ENCODE peak calls at places on chromosome 4, in six cellular contexts. One of them, this sample, is unnamed.

GRCh38 chr4:17111959-17112659 is 213.7 kb upstream of the LDB2 start:
- DNase-seq in stomach: no peak
- DNase-seq in HT-29: peak
- DNase-seq in mucosa of descending colon: no peak
- DNase-seq in cardiac fibroblast: peak
- DNase-seq in GM23338: peak
- DNase-seq in this sample: peak

GRCh38 chr4:175622887-175623286 is 189.2 kb downstream of the GPM6A start:
- DNase-seq in HT-29: no peak
- DNase-seq in cardiac fibroblast: no peak
- DNase-seq in stomach: no peak
- DNase-seq in mucosa of descending colon: no peak
- DNase-seq in GM23338: peak
- DNase-seq in this sample: no peak

GRCh38 chr4:52979821-52980590 is 117.9 kb downstream of the RASL11B start:
- DNase-seq in cardiac fibroblast: no peak
- DNase-seq in HT-29: no peak
- DNase-seq in stomach: no peak
- DNase-seq in GM23338: no peak
- DNase-seq in mucosa of descending colon: no peak
- DNase-seq in this sample: no peak

GRCh38 chr4:182923376-182923775 is 6.2 kb upstream of the DCTD start:
- DNase-seq in GM23338: no peak
- DNase-seq in stomach: no peak
- DNase-seq in cardiac fibroblast: no peak
- DNase-seq in mucosa of descending colon: no peak
- DNase-seq in HT-29: no peak
- DNase-seq in this sample: no peak

GRCh38 chr4:185209031-185209851 is at the start of gene SNX25:
- DNase-seq in HT-29: peak
- DNase-seq in stomach: peak
- DNase-seq in GM23338: peak
- DNase-seq in cardiac fibroblast: peak
- DNase-seq in mucosa of descending colon: peak
- DNase-seq in this sample: peak

GRCh38 chr4:73814679-73815078 is 21.8 kb upstream of the CXCL6 start:
- DNase-seq in HT-29: no peak
- DNase-seq in GM23338: no peak
- DNase-seq in cardiac fibroblast: no peak
- DNase-seq in stomach: no peak
- DNase-seq in mucosa of descending colon: no peak
- DNase-seq in this sample: no peak

GRCh38 chr4:86498560-86499166 is 95.5 kb upstream of the PTPN13 start:
- DNase-seq in cardiac fibroblast: peak
- DNase-seq in stomach: no peak
- DNase-seq in mucosa of descending colon: peak
- DNase-seq in HT-29: peak
- DNase-seq in GM23338: peak
- DNase-seq in this sample: no peak

GRCh38 chr4:2781911-2782310 is 11.0 kb upstream of the SH3BP2 start:
- DNase-seq in HT-29: no peak
- DNase-seq in GM23338: no peak
- DNase-seq in cardiac fibroblast: no peak
- DNase-seq in mucosa of descending colon: no peak
- DNase-seq in stomach: no peak
- DNase-seq in this sample: no peak

GRCh38 chr4:38563703-38564490 is 100.1 kb upstream of the KLF3 start:
- DNase-seq in mucosa of descending colon: no peak
- DNase-seq in cardiac fibroblast: no peak
- DNase-seq in stomach: no peak
- DNase-seq in GM23338: no peak
- DNase-seq in HT-29: no peak
- DNase-seq in this sample: no peak

GRCh38 chr4:76028242-76028859 is 5.1 kb upstream of the CXCL10 start:
- DNase-seq in GM23338: no peak
- DNase-seq in cardiac fibroblast: peak
- DNase-seq in stomach: no peak
- DNase-seq in HT-29: peak
- DNase-seq in mucosa of descending colon: peak
- DNase-seq in this sample: no peak

GRCh38 chr4:142353149-142353738 is 492.9 kb downstream of the INPP4B start:
- DNase-seq in HT-29: peak
- DNase-seq in cardiac fibroblast: peak
- DNase-seq in mucosa of descending colon: peak
- DNase-seq in stomach: no peak
- DNase-seq in GM23338: peak
- DNase-seq in this sample: peak

GRCh38 chr4:51843309-51844156 is 580 bp downstream of the DCUN1D4 start:
- DNase-seq in GM23338: peak
- DNase-seq in mucosa of descending colon: peak
- DNase-seq in stomach: peak
- DNase-seq in HT-29: peak
- DNase-seq in cardiac fibroblast: peak
- DNase-seq in this sample: peak

GRCh38 chr4:15291133-15291532 is 136.7 kb upstream of the C1QTNF7 start:
- DNase-seq in mucosa of descending colon: no peak
- DNase-seq in GM23338: no peak
- DNase-seq in cardiac fibroblast: peak
- DNase-seq in stomach: no peak
- DNase-seq in HT-29: no peak
- DNase-seq in this sample: no peak

GRCh38 chr4:26726655-26727387 is 133.8 kb upstream of the STIM2 start:
- DNase-seq in HT-29: no peak
- DNase-seq in GM23338: peak
- DNase-seq in cardiac fibroblast: no peak
- DNase-seq in stomach: no peak
- DNase-seq in mucosa of descending colon: no peak
- DNase-seq in this sample: no peak

GRCh38 chr4:186622788-186623464 is 67.6 kb upstream of the MTNR1A start:
- DNase-seq in mucosa of descending colon: no peak
- DNase-seq in stomach: no peak
- DNase-seq in cardiac fibroblast: peak
- DNase-seq in HT-29: no peak
- DNase-seq in GM23338: no peak
- DNase-seq in this sample: no peak

GRCh38 chr4:127486248-127486647 is 146.5 kb upstream of the INTU start:
- DNase-seq in GM23338: no peak
- DNase-seq in HT-29: no peak
- DNase-seq in stomach: no peak
- DNase-seq in cardiac fibroblast: no peak
- DNase-seq in mucosa of descending colon: no peak
- DNase-seq in this sample: no peak

GRCh38 chr4:93776386-93777080 is 52.0 kb upstream of the ATOH1 start:
- DNase-seq in stomach: no peak
- DNase-seq in HT-29: no peak
- DNase-seq in GM23338: no peak
- DNase-seq in cardiac fibroblast: peak
- DNase-seq in mucosa of descending colon: no peak
- DNase-seq in this sample: no peak

GRCh38 chr4:92234393-92235176 is 69.2 kb upstream of the GRID2 start:
- DNase-seq in HT-29: peak
- DNase-seq in mucosa of descending colon: no peak
- DNase-seq in stomach: no peak
- DNase-seq in cardiac fibroblast: peak
- DNase-seq in GM23338: no peak
- DNase-seq in this sample: no peak